ENCODE peak calls at places on chromosome 5, in six cellular contexts. I is endothelial cell; Z is AML-193; E is activated T-cell treated with anti-CD3 and anti-CD28 coated beads, Interleukin-2, amount 50 U/mL, for 72 hours; S is activated gamma-delta T cell treated with Interleukin-2 at 50 U/mL for 16 hours; V is mucosa of gallbladder. H is an unnamed sample.

GRCh38 chr5:16061163-16061562 is 118.4 kb downstream of the MARCHF11 start:
- DNase-seq in I (no peak), Z (no peak), E (no peak), S (no peak), V (no peak), H (no peak)

GRCh38 chr5:179763215-179763945 is 30.4 kb upstream of the LTC4S start:
- DNase-seq in I (peak; percentile 55), Z (peak; percentile 55), E (peak; percentile 44), S (peak; percentile 44), V (peak; percentile 76), H (peak; percentile 48)

GRCh38 chr5:79243224-79243623 is 7.3 kb downstream of the JMY start:
- DNase-seq in I (no peak), Z (no peak), E (no peak), S (no peak), V (no peak), H (no peak)

GRCh38 chr5:137754961-137755762 is 999 bp upstream of the HNRNPA0 start:
- DNase-seq in I (no peak), Z (peak; percentile 59), E (no peak), S (no peak), V (no peak), H (no peak)

GRCh38 chr5:116437922-116438578 is 136.6 kb downstream of the SEMA6A start:
- DNase-seq in I (no peak), Z (no peak), E (no peak), S (no peak), V (no peak), H (no peak)

GRCh38 chr5:36724429-36725332 is 118.3 kb downstream of the SLC1A3 start:
- DNase-seq in I (no peak), Z (peak; percentile 96), E (peak; percentile 34), S (no peak), V (peak; percentile 22), H (peak; percentile 25)

GRCh38 chr5:73444499-73445432 is 3.8 kb downstream of the FOXD1 start:
- DNase-seq in I (no peak), Z (no peak), E (no peak), S (no peak), V (no peak), H (no peak)

GRCh38 chr5:34900660-34901059 is 14.6 kb downstream of the RAD1 start:
- DNase-seq in I (no peak), Z (no peak), E (no peak), S (no peak), V (no peak), H (no peak)

GRCh38 chr5:69007086-69007672 is 86.6 kb upstream of the SLC30A5 start:
- DNase-seq in I (no peak), Z (no peak), E (no peak), S (no peak), V (no peak), H (no peak)

GRCh38 chr5:150499437-150499956 is 8.4 kb upstream of the NDST1 start:
- DNase-seq in I (no peak), Z (no peak), E (no peak), S (no peak), V (no peak), H (no peak)

GRCh38 chr5:126015244-126016054 is 407.8 kb upstream of the GRAMD2B start:
- DNase-seq in I (no peak), Z (no peak), E (no peak), S (no peak), V (no peak), H (no peak)

GRCh38 chr5:4941957-4942830 is 197.9 kb upstream of the ADAMTS16 start:
- DNase-seq in I (peak; percentile 57), Z (no peak), E (peak; percentile 17), S (no peak), V (no peak), H (no peak)

GRCh38 chr5:35902032-35902681 is 36.3 kb downstream of the CAPSL start:
- DNase-seq in I (no peak), Z (no peak), E (peak; percentile 43), S (no peak), V (no peak), H (no peak)

GRCh38 chr5:64144429-64145215 is 21.0 kb upstream of the RNF180 start:
- DNase-seq in I (no peak), Z (no peak), E (no peak), S (no peak), V (no peak), H (no peak)

GRCh38 chr5:142143878-142144277 is 35.3 kb downstream of the NDFIP1 start:
- DNase-seq in I (no peak), Z (peak; percentile 42), E (no peak), S (no peak), V (no peak), H (no peak)

GRCh38 chr5:33793836-33794549 is 97.8 kb downstream of the ADAMTS12 start:
- DNase-seq in I (no peak), Z (no peak), E (no peak), S (no peak), V (no peak), H (no peak)

GRCh38 chr5:88881566-88881965 is 1.4 kb downstream of the MEF2C start:
- DNase-seq in I (no peak), Z (no peak), E (no peak), S (no peak), V (no peak), H (no peak)

GRCh38 chr5:37015795-37016666 is 139.5 kb downstream of the NIPBL start:
- DNase-seq in I (no peak), Z (no peak), E (no peak), S (no peak), V (no peak), H (no peak)

GRCh38 chr5:138438724-138439536 is at the start of gene REEP2:
- DNase-seq in I (peak; percentile 65), Z (no peak), E (peak; percentile 82), S (peak; percentile 51), V (no peak), H (peak; percentile 72)

GRCh38 chr5:145236966-145237365 is 598.2 kb downstream of the PRELID2 start:
- DNase-seq in I (no peak), Z (no peak), E (no peak), S (no peak), V (no peak), H (no peak)